ENCODE peak calls at places on chromosomes 13 and 19, in four cellular contexts. One of them, this sample, is unnamed. For H3K36me3, the result is how much of the 10 kb centered on the place peaks cover.

GRCh38 chr19:58328999-58329398 is 2.2 kb downstream of the ZSCAN22 start:
- DNase-seq in CD4-positive, CD25-positive, alpha-beta regulatory T cell: no peak
- DNase-seq in thoracic aorta: no peak
- DNase-seq in ascending aorta: no peak
- DNase-seq in this sample: no peak

GRCh38 chr19:51341066-51341465 is 873 bp downstream of the VSIG10L start:
- DNase-seq in CD4-positive, CD25-positive, alpha-beta regulatory T cell: no peak
- DNase-seq in thoracic aorta: no peak
- DNase-seq in ascending aorta: no peak
- DNase-seq in this sample: no peak

GRCh38 chr13:73107459-73107858 is 48.7 kb downstream of the KLF5 start:
- DNase-seq in CD4-positive, CD25-positive, alpha-beta regulatory T cell: no peak
- DNase-seq in thoracic aorta: no peak
- DNase-seq in ascending aorta: no peak
- DNase-seq in this sample: no peak

GRCh38 chr13:30354481-30355404 is 47.4 kb upstream of the KATNAL1 start:
- DNase-seq in CD4-positive, CD25-positive, alpha-beta regulatory T cell: no peak
- DNase-seq in thoracic aorta: no peak
- DNase-seq in ascending aorta: no peak
- DNase-seq in this sample: no peak

GRCh38 chr19:4036576-4037300 is 29.2 kb downstream of the PIAS4 start:
- DNase-seq in CD4-positive, CD25-positive, alpha-beta regulatory T cell: no peak
- DNase-seq in thoracic aorta: no peak
- DNase-seq in ascending aorta: no peak
- DNase-seq in this sample: no peak

GRCh38 chr13:44306401-44307192 is 67.0 kb upstream of the SERP2 start:
- DNase-seq in CD4-positive, CD25-positive, alpha-beta regulatory T cell: no peak
- DNase-seq in thoracic aorta: no peak
- DNase-seq in ascending aorta: peak
- DNase-seq in this sample: no peak

GRCh38 chr19:56687036-56687435 is 15.5 kb upstream of the ZNF835 start:
- DNase-seq in CD4-positive, CD25-positive, alpha-beta regulatory T cell: no peak
- DNase-seq in thoracic aorta: no peak
- DNase-seq in ascending aorta: no peak
- DNase-seq in this sample: no peak

GRCh38 chr19:13507053-13507611 is 853 bp upstream of the CACNA1A start:
- DNase-seq in CD4-positive, CD25-positive, alpha-beta regulatory T cell: no peak
- DNase-seq in thoracic aorta: no peak
- DNase-seq in ascending aorta: no peak
- DNase-seq in this sample: no peak

GRCh38 chr19:15449620-15450527 is at the start of gene WIZ:
- DNase-seq in CD4-positive, CD25-positive, alpha-beta regulatory T cell: peak
- DNase-seq in thoracic aorta: no peak
- DNase-seq in ascending aorta: peak
- DNase-seq in this sample: no peak

GRCh38 chr13:112012004-112012704 is 54.8 kb upstream of the SOX1 start:
- DNase-seq in CD4-positive, CD25-positive, alpha-beta regulatory T cell: no peak
- DNase-seq in thoracic aorta: no peak
- DNase-seq in ascending aorta: no peak
- DNase-seq in this sample: no peak

GRCh38 chr13:95335667-95336066 is 34.4 kb upstream of the ABCC4 start:
- DNase-seq in CD4-positive, CD25-positive, alpha-beta regulatory T cell: no peak
- DNase-seq in thoracic aorta: no peak
- DNase-seq in ascending aorta: no peak
- DNase-seq in this sample: no peak

GRCh38 chr19:35055715-35056179 is 14.2 kb downstream of the HPN start:
- DNase-seq in CD4-positive, CD25-positive, alpha-beta regulatory T cell: no peak
- DNase-seq in thoracic aorta: no peak
- DNase-seq in ascending aorta: no peak
- DNase-seq in this sample: no peak

GRCh38 chr13:52749446-52749845 is 9.8 kb upstream of the CNMD start:
- DNase-seq in CD4-positive, CD25-positive, alpha-beta regulatory T cell: no peak
- DNase-seq in thoracic aorta: no peak
- DNase-seq in ascending aorta: no peak
- DNase-seq in this sample: no peak

GRCh38 chr13:36329355-36329754 is 16.8 kb downstream of the SPART start:
- DNase-seq in CD4-positive, CD25-positive, alpha-beta regulatory T cell: no peak
- DNase-seq in thoracic aorta: no peak
- DNase-seq in ascending aorta: no peak
- DNase-seq in this sample: no peak

GRCh38 chr13:41407380-41407779 is 50.0 kb upstream of the RGCC start:
- DNase-seq in CD4-positive, CD25-positive, alpha-beta regulatory T cell: no peak
- DNase-seq in thoracic aorta: no peak
- DNase-seq in ascending aorta: no peak
- DNase-seq in this sample: no peak

GRCh38 chr13:95643471-95643813 is 1.1 kb downstream of the DZIP1 start:
- DNase-seq in CD4-positive, CD25-positive, alpha-beta regulatory T cell: no peak
- DNase-seq in thoracic aorta: no peak
- DNase-seq in ascending aorta: no peak
- DNase-seq in this sample: no peak

GRCh38 chr19:49859838-49860715 is 7.3 kb downstream of the PNKP start:
- DNase-seq in CD4-positive, CD25-positive, alpha-beta regulatory T cell: no peak
- DNase-seq in thoracic aorta: no peak
- DNase-seq in ascending aorta: no peak
- DNase-seq in this sample: no peak

GRCh38 chr13:98829541-98829940 is 77.1 kb upstream of the SLC15A1 start:
- DNase-seq in CD4-positive, CD25-positive, alpha-beta regulatory T cell: no peak
- DNase-seq in thoracic aorta: no peak
- DNase-seq in ascending aorta: no peak
- DNase-seq in this sample: no peak

GRCh38 chr13:71460179-71460578 is 406.8 kb downstream of the DACH1 start:
- DNase-seq in CD4-positive, CD25-positive, alpha-beta regulatory T cell: no peak
- DNase-seq in thoracic aorta: no peak
- DNase-seq in ascending aorta: no peak
- DNase-seq in this sample: no peak

GRCh38 chr19:48514123-48514458 is 2.5 kb upstream of the LMTK3 start:
- DNase-seq in CD4-positive, CD25-positive, alpha-beta regulatory T cell: no peak
- DNase-seq in thoracic aorta: no peak
- DNase-seq in ascending aorta: no peak
- DNase-seq in this sample: no peak

GRCh38 chr19:31301306-31301980 is 47.8 kb downstream of the TSHZ3 start:
- DNase-seq in CD4-positive, CD25-positive, alpha-beta regulatory T cell: no peak
- DNase-seq in thoracic aorta: no peak
- DNase-seq in ascending aorta: no peak
- DNase-seq in this sample: no peak

GRCh38 chr13:66491241-66491640 is 738.9 kb downstream of the PCDH9 start:
- DNase-seq in CD4-positive, CD25-positive, alpha-beta regulatory T cell: no peak
- DNase-seq in thoracic aorta: no peak
- DNase-seq in ascending aorta: no peak
- DNase-seq in this sample: no peak

GRCh38 chr13:111629933-111630332 is 309.5 kb downstream of the TEX29 start:
- DNase-seq in CD4-positive, CD25-positive, alpha-beta regulatory T cell: no peak
- DNase-seq in thoracic aorta: no peak
- DNase-seq in ascending aorta: no peak
- DNase-seq in this sample: no peak

GRCh38 chr13:42807866-42808265 is 26.5 kb downstream of the FAM216B start:
- DNase-seq in CD4-positive, CD25-positive, alpha-beta regulatory T cell: no peak
- DNase-seq in thoracic aorta: no peak
- DNase-seq in ascending aorta: no peak
- DNase-seq in this sample: no peak

GRCh38 chr19:32675720-32676185 is at the start of gene RGS9BP:
- DNase-seq in CD4-positive, CD25-positive, alpha-beta regulatory T cell: peak
- DNase-seq in thoracic aorta: peak
- DNase-seq in ascending aorta: peak
- DNase-seq in this sample: no peak

GRCh38 chr13:97810152-97810551 is 143.3 kb upstream of the IPO5 start:
- DNase-seq in CD4-positive, CD25-positive, alpha-beta regulatory T cell: no peak
- DNase-seq in thoracic aorta: no peak
- DNase-seq in ascending aorta: no peak
- DNase-seq in this sample: no peak

DNA sequence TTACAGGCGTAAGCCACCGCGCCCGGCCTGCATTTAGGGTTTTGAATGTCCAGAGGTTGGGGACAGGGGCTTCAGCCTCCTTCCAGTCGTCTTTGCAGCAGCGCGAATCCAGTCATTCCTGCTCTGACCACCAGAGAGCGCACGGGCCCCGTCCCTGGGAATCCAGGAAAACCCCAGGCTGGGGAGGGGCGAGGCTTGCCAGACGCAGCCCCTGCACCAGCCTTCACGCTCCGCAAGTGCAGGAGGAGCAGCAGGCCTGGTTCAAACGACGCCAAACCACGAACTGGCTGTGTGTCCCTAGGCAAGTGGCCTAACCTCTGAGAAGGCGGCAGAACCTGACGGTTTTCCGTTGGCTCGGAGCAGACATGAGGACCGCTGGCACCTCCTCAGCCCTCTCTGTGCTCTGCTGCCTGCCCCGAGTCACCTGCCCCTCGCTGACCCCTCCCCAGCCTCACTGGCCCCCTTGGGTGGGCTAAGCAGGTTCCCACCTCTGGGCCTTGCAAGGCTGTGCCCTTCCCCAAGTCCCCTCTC is 2.0 kb upstream of the RNF126 start:
- DNase-seq in CD4-positive, CD25-positive, alpha-beta regulatory T cell: peak
- DNase-seq in thoracic aorta: peak
- DNase-seq in ascending aorta: no peak
- DNase-seq in this sample: no peak
- H3K36me3 ChIP-seq in CD4-positive, CD25-positive, alpha-beta regulatory T cell: under half
- H3K36me3 ChIP-seq in thoracic aorta: under half
- H3K36me3 ChIP-seq in ascending aorta: under half
- H3K36me3 ChIP-seq in this sample: under half

DNA sequence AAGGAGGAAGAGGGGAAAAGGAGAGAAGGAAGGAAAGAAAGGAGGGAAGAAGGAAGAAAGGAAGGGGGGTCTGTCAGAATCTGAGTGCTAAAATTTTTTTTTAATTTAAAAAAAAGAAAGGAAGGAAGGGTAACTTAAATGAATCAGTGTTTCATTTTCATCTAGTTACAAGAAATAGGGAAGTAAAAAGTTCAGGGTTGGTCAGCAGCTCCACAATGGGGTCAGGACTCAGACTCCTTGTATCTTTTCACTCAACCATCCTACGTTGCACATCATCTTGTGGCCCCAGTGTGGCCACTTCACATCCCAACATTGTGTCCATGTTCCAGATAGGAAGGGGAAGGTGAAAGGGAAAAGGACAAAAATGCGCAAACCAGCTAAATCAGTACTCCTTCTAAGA is 14.3 kb upstream of the FNDC3A start:
- DNase-seq in CD4-positive, CD25-positive, alpha-beta regulatory T cell: no peak
- DNase-seq in thoracic aorta: no peak
- DNase-seq in ascending aorta: no peak
- DNase-seq in this sample: no peak
- H3K36me3 ChIP-seq in CD4-positive, CD25-positive, alpha-beta regulatory T cell: under half
- H3K36me3 ChIP-seq in thoracic aorta: under half
- H3K36me3 ChIP-seq in ascending aorta: under half
- H3K36me3 ChIP-seq in this sample: under half

GRCh38 chr19:6906559-6906958 is 19.2 kb downstream of the ADGRE1 start:
- DNase-seq in CD4-positive, CD25-positive, alpha-beta regulatory T cell: no peak
- DNase-seq in thoracic aorta: no peak
- DNase-seq in ascending aorta: no peak
- DNase-seq in this sample: no peak
- H3K36me3 ChIP-seq in CD4-positive, CD25-positive, alpha-beta regulatory T cell: under half
- H3K36me3 ChIP-seq in thoracic aorta: under half
- H3K36me3 ChIP-seq in ascending aorta: under half
- H3K36me3 ChIP-seq in this sample: under half

DNA sequence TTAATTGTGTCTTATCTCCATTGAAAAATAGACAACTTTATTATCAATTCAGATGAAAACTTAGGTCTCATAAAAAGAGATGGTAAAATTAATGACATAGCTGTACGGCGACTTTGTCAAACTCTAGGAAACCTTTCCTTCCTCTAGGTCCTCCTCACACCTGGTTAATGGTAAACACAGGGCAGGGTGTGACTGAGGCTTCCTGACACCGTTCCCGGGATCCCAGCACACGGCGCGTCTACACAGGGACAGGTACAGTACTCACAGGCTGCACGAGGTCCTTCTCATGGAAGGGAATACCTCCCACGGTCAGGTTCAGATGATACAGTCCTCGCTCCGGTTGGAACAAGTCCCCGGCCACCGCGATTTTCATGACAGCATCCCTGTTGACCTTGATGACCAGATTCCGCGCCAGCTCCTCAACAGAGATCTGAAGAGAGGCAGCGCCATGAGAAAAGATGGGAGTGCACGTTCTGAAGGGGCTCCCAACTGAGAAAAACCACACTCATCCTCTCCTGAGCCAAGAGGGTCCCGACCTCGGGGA is 35.5 kb downstream of the GAS6 start:
- DNase-seq in CD4-positive, CD25-positive, alpha-beta regulatory T cell: no peak
- DNase-seq in thoracic aorta: no peak
- DNase-seq in ascending aorta: no peak
- DNase-seq in this sample: no peak
- H3K36me3 ChIP-seq in CD4-positive, CD25-positive, alpha-beta regulatory T cell: under half
- H3K36me3 ChIP-seq in thoracic aorta: half or more
- H3K36me3 ChIP-seq in ascending aorta: half or more
- H3K36me3 ChIP-seq in this sample: under half

GRCh38 chr19:46409146-46409545 is 4.2 kb downstream of the CCDC8 start:
- DNase-seq in CD4-positive, CD25-positive, alpha-beta regulatory T cell: no peak
- DNase-seq in thoracic aorta: no peak
- DNase-seq in ascending aorta: no peak
- DNase-seq in this sample: no peak

GRCh38 chr19:46408611-46409039 is 4.7 kb downstream of the CCDC8 start:
- DNase-seq in CD4-positive, CD25-positive, alpha-beta regulatory T cell: no peak
- DNase-seq in thoracic aorta: peak
- DNase-seq in ascending aorta: no peak
- DNase-seq in this sample: no peak

GRCh38 chr19:46411088-46412033 is 2.0 kb downstream of the CCDC8 start:
- DNase-seq in CD4-positive, CD25-positive, alpha-beta regulatory T cell: no peak
- DNase-seq in thoracic aorta: no peak
- DNase-seq in ascending aorta: no peak
- DNase-seq in this sample: no peak

GRCh38 chr19:46412034-46412982 is 1.1 kb downstream of the CCDC8 start:
- DNase-seq in CD4-positive, CD25-positive, alpha-beta regulatory T cell: no peak
- DNase-seq in thoracic aorta: no peak
- DNase-seq in ascending aorta: no peak
- DNase-seq in this sample: no peak

DNA sequence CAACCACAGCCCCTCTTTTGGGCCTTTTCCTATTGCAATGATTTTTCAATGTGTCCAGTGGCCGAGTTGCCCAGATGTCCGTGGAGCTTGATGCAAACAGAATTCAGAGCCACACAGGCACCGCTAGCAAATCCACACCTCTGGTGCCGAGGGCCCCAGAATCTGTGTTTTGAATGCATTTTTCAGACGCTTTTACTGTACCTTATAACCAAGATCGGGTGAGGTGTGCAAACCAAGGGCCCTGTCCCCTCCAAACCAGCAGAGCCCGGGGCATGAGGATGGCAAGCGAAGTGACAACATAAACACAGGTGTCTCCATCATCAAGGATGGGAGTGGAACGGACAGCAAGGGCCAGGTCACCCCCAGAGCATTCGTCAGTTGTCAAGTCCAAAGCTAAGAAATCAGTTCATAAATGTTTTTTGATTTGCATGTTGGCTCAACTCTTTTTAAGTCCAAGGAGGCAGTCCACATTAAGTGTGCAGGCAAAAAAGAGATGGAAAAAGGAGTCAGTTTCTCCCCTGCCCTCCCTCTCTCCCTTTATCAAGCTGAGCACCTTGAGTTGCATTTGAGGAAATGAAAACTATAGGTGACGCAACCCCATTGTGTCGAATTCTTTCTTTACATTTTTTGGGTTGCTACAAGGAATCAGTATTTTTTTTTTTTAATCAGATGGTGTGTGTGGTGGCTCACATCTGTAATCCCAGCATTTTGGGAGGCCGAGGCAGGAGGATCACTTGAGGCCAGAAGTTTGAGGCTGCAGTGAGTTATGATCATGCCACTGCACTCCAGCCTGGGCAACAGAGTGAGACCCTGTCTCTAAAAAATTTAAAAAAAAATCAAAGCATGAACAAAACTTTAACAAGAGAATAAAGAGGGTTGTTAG is 2.9 kb downstream of the CCDC8 start:
- DNase-seq in CD4-positive, CD25-positive, alpha-beta regulatory T cell: no peak
- DNase-seq in thoracic aorta: no peak
- DNase-seq in ascending aorta: no peak
- DNase-seq in this sample: no peak
- H3K36me3 ChIP-seq in CD4-positive, CD25-positive, alpha-beta regulatory T cell: under half
- H3K36me3 ChIP-seq in thoracic aorta: under half
- H3K36me3 ChIP-seq in ascending aorta: under half
- H3K36me3 ChIP-seq in this sample: under half